ENCODE peak calls at places on chromosomes 6 and 20, in seven cellular contexts. E is neural progenitor cell, A is uterus, B is AG04450, R is lower lobe of right lung, T is hepatocyte, X is A549. Z is an unnamed sample.

GRCh38 chr20:22563062-22563965 is 21.1 kb downstream of the FOXA2 start:
- DNase-seq in E (no peak), A (no peak), X (no peak), T (no peak), R (no peak), B (no peak), Z (no peak)

GRCh38 chr20:49461894-49462293 is 20.6 kb downstream of the KCNB1 start:
- DNase-seq in T (no peak), R (no peak), B (no peak), X (no peak), A (no peak), E (no peak), Z (no peak)

GRCh38 chr6:66496659-66497058 is 789.6 kb upstream of the EYS start:
- DNase-seq in A (no peak), B (no peak), T (peak; percentile 50), X (peak; percentile 28), E (peak; percentile 50), R (no peak), Z (peak; percentile 10)

GRCh38 chr6:155273438-155273837 is 9.6 kb downstream of the CLDN20 start:
- DNase-seq in T (peak; percentile 43), X (peak; percentile 29), A (no peak), E (no peak), B (peak; percentile 72), R (no peak), Z (peak; percentile 93)

GRCh38 chr20:50113420-50114224 is 672 bp upstream of the UBE2V1 start:
- DNase-seq in E (no peak), B (no peak), X (no peak), A (no peak), R (no peak), T (no peak), Z (no peak)

GRCh38 chr20:34567885-34568865 is 9.7 kb downstream of the MAP1LC3A start:
- DNase-seq in A (no peak), X (no peak), E (no peak), R (no peak), B (no peak), T (no peak), Z (no peak)

GRCh38 chr20:13865825-13866351 is 81.1 kb downstream of the NDUFAF5 start:
- DNase-seq in T (peak; percentile 12), R (no peak), B (no peak), X (no peak), E (no peak), A (peak; percentile 32), Z (no peak)

GRCh38 chr20:63132715-63133471 is 83.0 kb downstream of the YTHDF1 start:
- DNase-seq in T (no peak), R (peak; percentile 41), E (no peak), X (no peak), B (no peak), A (no peak), Z (no peak)

GRCh38 chr20:37413023-37413334 is 67.0 kb downstream of the SRC start:
- DNase-seq in E (no peak), B (no peak), R (no peak), T (no peak), X (no peak), A (no peak), Z (no peak)

GRCh38 chr6:39221746-39222641 is 7.3 kb downstream of the KCNK5 start:
- DNase-seq in X (no peak), B (no peak), T (no peak), R (no peak), A (no peak), E (no peak), Z (no peak)

GRCh38 chr20:60334936-60335335 is 376.7 kb downstream of the CDH26 start:
- DNase-seq in A (no peak), T (no peak), E (no peak), R (no peak), X (no peak), B (no peak), Z (no peak)

GRCh38 chr20:21048841-21049273 is 57.3 kb downstream of the LINC00237 start:
- DNase-seq in E (peak; percentile 60), T (no peak), B (no peak), R (peak; percentile 52), A (no peak), X (peak; percentile 50), Z (peak; percentile 5)

GRCh38 chr6:132798820-132799538 is 542 bp upstream of the SLC18B1 start:
- DNase-seq in T (peak; percentile 87), R (peak; percentile 80), A (peak; percentile 61), B (no peak), X (peak; percentile 76), E (peak; percentile 62), Z (peak; percentile 72)

GRCh38 chr20:47949230-47949629 is 163.9 kb upstream of the SULF2 start:
- DNase-seq in T (no peak), E (no peak), A (no peak), R (no peak), B (no peak), X (no peak), Z (no peak)

GRCh38 chr6:63598251-63599036 is 26.2 kb downstream of the LOC128125822 start:
- DNase-seq in R (peak; percentile 71), A (peak; percentile 63), T (peak; percentile 84), E (peak; percentile 83), X (peak; percentile 73), B (no peak), Z (peak; percentile 59)

GRCh38 chr6:31737315-31738047 is 1.2 kb upstream of the CLIC1 start:
- DNase-seq in R (no peak), X (peak; percentile 43), B (no peak), E (peak; percentile 87), T (peak; percentile 86), A (no peak), Z (peak; percentile 23)

GRCh38 chr6:31736768-31737314 is 511 bp upstream of the CLIC1 start:
- DNase-seq in E (peak; percentile 41), R (no peak), A (no peak), B (no peak), T (peak; percentile 22), X (no peak), Z (no peak)

GRCh38 chr6:31736026-31736767 is at the start of gene CLIC1:
- DNase-seq in B (no peak), R (peak; percentile 89), X (peak; percentile 78), T (peak; percentile 94), E (peak; percentile 88), A (peak; percentile 90), Z (peak; percentile 74)

GRCh38 chr6:31739639-31740396 is at the start of gene MSH5:
- DNase-seq in B (peak; percentile 98), X (peak; percentile 99), A (peak; percentile 99), R (peak; percentile 98), T (peak; percentile 99), E (peak; percentile 99), Z (peak; percentile 99)

DNA sequence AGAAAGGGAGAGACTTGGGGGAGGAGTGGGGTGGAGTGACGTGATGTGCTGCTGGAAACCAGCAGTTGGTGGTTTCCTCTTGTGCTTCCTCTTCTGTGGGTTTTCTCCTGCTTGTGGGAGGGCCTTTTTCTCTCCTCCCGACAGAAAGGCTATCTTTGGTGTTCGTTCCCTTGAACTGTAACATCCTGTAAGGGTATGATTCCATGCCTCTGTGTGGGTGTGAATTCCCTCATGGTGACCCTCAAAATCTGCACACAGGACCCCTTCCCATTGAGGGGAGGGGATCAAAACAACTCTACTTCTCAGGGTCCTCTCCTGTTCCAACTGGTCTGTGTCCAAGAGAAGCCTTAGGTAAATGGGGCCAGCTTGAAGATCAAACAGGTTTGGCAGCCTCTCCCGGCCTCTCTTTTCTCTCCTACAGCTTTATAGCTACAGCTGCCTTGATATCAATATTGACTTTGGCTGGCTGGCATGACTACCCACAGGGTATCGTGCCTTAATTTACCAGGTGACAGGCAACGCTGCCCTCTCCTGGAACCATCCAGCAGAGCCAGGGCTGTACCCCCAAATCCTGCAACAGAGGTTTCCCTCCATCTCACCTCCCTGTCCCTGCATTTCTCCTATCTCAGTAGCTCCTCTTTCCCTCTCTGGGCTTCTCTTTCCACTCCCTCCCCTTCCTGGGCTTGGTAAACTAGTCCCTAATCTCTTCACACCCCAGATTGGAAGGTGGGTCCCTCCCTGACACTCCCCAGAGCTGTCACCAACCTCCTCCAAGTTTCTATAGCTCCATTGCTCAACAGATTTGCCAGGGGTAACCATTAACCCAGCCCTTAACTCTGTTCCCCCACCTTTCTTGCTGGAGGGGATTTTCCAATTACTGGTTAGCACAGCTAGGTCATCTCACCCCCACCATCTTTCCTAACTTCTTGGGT is 1.5 kb upstream of the MSH5 start:
- DNase-seq in R (peak; percentile 75), B (peak; percentile 59), T (peak; percentile 84), A (no peak), X (peak; percentile 81), E (no peak), Z (peak; percentile 86)
- TF ChIP-seq CTCF in R (peak; percentile 13), B (peak; percentile 41), T (peak; percentile 29), A (no peak), X (no peak), E (peak; percentile 39), Z (peak; percentile 29)

GRCh38 chr6:24069546-24069945 is 56.5 kb upstream of the NRSN1 start:
- DNase-seq in E (no peak), A (no peak), T (no peak), R (no peak), X (no peak), B (no peak), Z (no peak)

GRCh38 chr6:24060982-24061754 is 64.8 kb upstream of the NRSN1 start:
- DNase-seq in X (no peak), A (no peak), E (no peak), T (no peak), B (no peak), R (no peak), Z (no peak)

GRCh38 chr6:24064832-24065231 is 61.2 kb upstream of the NRSN1 start:
- DNase-seq in A (no peak), X (no peak), B (no peak), R (no peak), E (no peak), T (no peak), Z (no peak)

GRCh38 chr6:24064106-24064505 is 61.9 kb upstream of the NRSN1 start:
- DNase-seq in E (peak; percentile 50), T (peak; percentile 41), B (no peak), X (peak; percentile 18), A (no peak), R (no peak), Z (no peak)
- TF ChIP-seq CTCF in E (peak; percentile 84), T (peak; percentile 65), B (no peak), X (peak; percentile 43), A (no peak), R (peak; percentile 26), Z (no peak)

DNA sequence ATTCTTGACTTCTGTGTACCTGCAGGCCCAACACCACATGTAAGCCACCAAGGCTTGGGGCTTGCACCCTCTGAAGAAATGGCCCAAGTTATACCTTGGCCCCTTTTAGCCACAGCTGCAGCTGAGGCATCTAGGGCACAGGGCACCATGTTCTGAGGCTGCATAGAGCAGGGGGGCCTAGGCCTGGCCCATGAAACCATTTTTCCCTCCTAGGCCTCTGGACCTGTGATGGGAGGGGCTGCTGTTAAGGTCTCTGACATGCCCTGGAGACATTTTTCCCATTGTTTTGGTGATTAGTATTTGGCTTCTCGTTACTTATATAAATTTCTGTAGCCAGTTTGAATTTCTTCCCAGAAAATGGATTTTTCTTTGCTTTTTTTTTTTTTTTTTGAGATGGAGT is 50.4 kb upstream of the SEC63 start:
- DNase-seq in X (no peak), E (no peak), R (no peak), T (no peak), A (no peak), B (no peak), Z (no peak)
- TF ChIP-seq CTCF in X (no peak), E (no peak), R (no peak), T (no peak), A (no peak), B (no peak), Z (no peak)

GRCh38 chr20:575230-575629 is 31.6 kb upstream of the CSNK2A1 start:
- DNase-seq in A (no peak), T (no peak), R (no peak), E (no peak), X (no peak), B (no peak), Z (no peak)
- TF ChIP-seq CTCF in A (no peak), T (no peak), R (no peak), E (peak; percentile 29), X (no peak), B (no peak), Z (no peak)

GRCh38 chr6:162907876-162908481 is 180.2 kb downstream of the PACRG start:
- DNase-seq in B (no peak), E (peak; percentile 33), A (no peak), R (no peak), T (no peak), X (peak; percentile 52), Z (peak; percentile 74)
- TF ChIP-seq CTCF in B (peak; percentile 48), E (peak; percentile 70), A (no peak), R (peak; percentile 38), T (peak; percentile 53), X (no peak), Z (peak; percentile 47)